ENCODE peak calls at places on chromosomes 5 and 9, in six cellular contexts. Z is heart left ventricle, V is testis, P is mammary epithelial cell, R is lung, K is esophagus squamous epithelium. G is an unnamed sample.

GRCh38 chr5:96483878-96484277 is 50.8 kb upstream of the PCSK1 start:
- DNase-seq in Z (no peak), V (no peak), P (peak; percentile 41), R (no peak), K (no peak), G (no peak)

GRCh38 chr5:181050016-181050415 is 9.9 kb downstream of the BTNL9 start:
- DNase-seq in Z (no peak), V (no peak), P (no peak), R (no peak), K (no peak), G (no peak)

GRCh38 chr5:147547730-147548129 is 37.9 kb upstream of the DPYSL3 start:
- DNase-seq in Z (no peak), V (no peak), P (no peak), R (no peak), K (no peak), G (no peak)

GRCh38 chr9:89309608-89310485 is 1.1 kb upstream of the CKS2 start:
- DNase-seq in Z (no peak), V (no peak), P (no peak), R (no peak), K (no peak), G (peak; percentile 25)

GRCh38 chr9:34610434-34611206 is 1.3 kb downstream of the RPP25L start:
- DNase-seq in Z (no peak), V (peak; percentile 28), P (no peak), R (no peak), K (no peak), G (peak; percentile 39)

GRCh38 chr5:71810023-71810422 is 90.9 kb downstream of the CARTPT start:
- DNase-seq in Z (no peak), V (no peak), P (no peak), R (no peak), K (no peak), G (no peak)

GRCh38 chr5:132762246-132763000 is 14.6 kb downstream of the SEPTIN8 start:
- DNase-seq in Z (no peak), V (peak; percentile 2), P (no peak), R (no peak), K (no peak), G (no peak)

GRCh38 chr9:109012009-109012875 is 1.1 kb downstream of the CTNNAL1 start:
- DNase-seq in Z (peak; percentile 52), V (peak; percentile 44), P (peak; percentile 98), R (peak; percentile 56), K (no peak), G (peak; percentile 68)

GRCh38 chr9:28031521-28032177 is 458.4 kb upstream of the C9orf72 start:
- DNase-seq in Z (no peak), V (no peak), P (no peak), R (no peak), K (no peak), G (no peak)

GRCh38 chr5:89584339-89584956 is 701.5 kb upstream of the MEF2C start:
- DNase-seq in Z (no peak), V (no peak), P (peak; percentile 88), R (no peak), K (no peak), G (no peak)

GRCh38 chr5:103258957-103259704 is 568 bp downstream of the MACIR start:
- DNase-seq in Z (peak; percentile 45), V (peak; percentile 54), P (peak; percentile 67), R (peak; percentile 63), K (no peak), G (peak; percentile 41)

GRCh38 chr9:15882883-15883282 is 330.0 kb downstream of the CCDC171 start:
- DNase-seq in Z (no peak), V (no peak), P (no peak), R (no peak), K (no peak), G (no peak)

GRCh38 chr5:24162343-24162742 is 482.4 kb downstream of the CDH10 start:
- DNase-seq in Z (no peak), V (no peak), P (peak; percentile 48), R (no peak), K (no peak), G (no peak)

GRCh38 chr9:92094655-92095054 is 20.6 kb downstream of the SPTLC1 start:
- DNase-seq in Z (no peak), V (no peak), P (no peak), R (no peak), K (no peak), G (no peak)

GRCh38 chr9:130860458-130861316 is 25.6 kb downstream of the ABL1 start:
- DNase-seq in Z (peak; percentile 83), V (peak; percentile 79), P (no peak), R (peak; percentile 78), K (no peak), G (peak; percentile 82)

GRCh38 chr5:140126315-140127012 is 727 bp downstream of the IGIP start:
- DNase-seq in Z (no peak), V (no peak), P (no peak), R (no peak), K (no peak), G (no peak)

GRCh38 chr9:70933318-70933717 is 188.1 kb downstream of the TRPM3 start:
- DNase-seq in Z (no peak), V (no peak), P (no peak), R (no peak), K (no peak), G (no peak)

GRCh38 chr9:128705051-128705965 is 3.0 kb downstream of the PKN3 start:
- DNase-seq in Z (no peak), V (no peak), P (no peak), R (no peak), K (no peak), G (peak; percentile 8)

GRCh38 chr5:123530728-123531127 is 18.8 kb downstream of the CSNK1G3 start:
- DNase-seq in Z (no peak), V (no peak), P (no peak), R (no peak), K (no peak), G (no peak)

GRCh38 chr9:106019702-106020101 is 325.4 kb downstream of the TMEM38B start:
- DNase-seq in Z (no peak), V (no peak), P (no peak), R (no peak), K (no peak), G (no peak)

GRCh38 chr9:32986971-32987370 is 14.5 kb downstream of the APTX start:
- DNase-seq in Z (no peak), V (no peak), P (peak; percentile 5), R (no peak), K (no peak), G (no peak)

GRCh38 chr9:237858-238345 is 23.2 kb downstream of the DOCK8 start:
- DNase-seq in Z (no peak), V (no peak), P (no peak), R (no peak), K (no peak), G (no peak)

GRCh38 chr9:68999393-69000105 is 14.4 kb downstream of the PRKACG start:
- DNase-seq in Z (peak; percentile 70), V (peak; percentile 76), P (peak; percentile 54), R (peak; percentile 59), K (no peak), G (peak; percentile 24)
- TF ChIP-seq CTCF in Z (peak; percentile 72), V (peak; percentile 68), P (peak; percentile 90), R (peak; percentile 73), K (peak; percentile 79), G (peak; percentile 28)

GRCh38 chr5:176700239-176700847 is 53.1 kb downstream of the TSPAN17 start:
- DNase-seq in Z (no peak), V (peak; percentile 25), P (no peak), R (no peak), K (no peak), G (no peak)

GRCh38 chr5:176702952-176703641 is 55.8 kb downstream of the TSPAN17 start:
- DNase-seq in Z (no peak), V (no peak), P (no peak), R (no peak), K (no peak), G (no peak)

GRCh38 chr5:176704817-176705216 is 57.5 kb downstream of the TSPAN17 start:
- DNase-seq in Z (no peak), V (no peak), P (no peak), R (no peak), K (no peak), G (no peak)

GRCh38 chr5:176704355-176704754 is 57.1 kb downstream of the TSPAN17 start:
- DNase-seq in Z (no peak), V (no peak), P (no peak), R (no peak), K (no peak), G (no peak)
- H3K27me3 ChIP-seq in Z (peaks cover 51% of the 10 kb centered on the region), V (no peaks in the 10 kb centered on the region), P (no peaks in the 10 kb centered on the region), R (peaks cover 5% of the 10 kb centered on the region), K (no peaks in the 10 kb centered on the region), G (no peaks in the 10 kb centered on the region)

GRCh38 chr5:65126192-65126591 is 355.5 kb downstream of the ADAMTS6 start:
- DNase-seq in Z (no peak), V (no peak), P (no peak), R (no peak), K (no peak), G (no peak)

GRCh38 chr5:65126670-65127069 is 355.1 kb downstream of the ADAMTS6 start:
- DNase-seq in Z (no peak), V (no peak), P (no peak), R (no peak), K (no peak), G (no peak)

GRCh38 chr5:65128226-65128625 is 353.5 kb downstream of the ADAMTS6 start:
- DNase-seq in Z (no peak), V (no peak), P (no peak), R (no peak), K (no peak), G (no peak)

GRCh38 chr5:65125681-65126080 is 356.0 kb downstream of the ADAMTS6 start:
- DNase-seq in Z (no peak), V (no peak), P (no peak), R (no peak), K (no peak), G (no peak)

GRCh38 chr5:65127181-65127901 is 354.4 kb downstream of the ADAMTS6 start:
- DNase-seq in Z (no peak), V (no peak), P (no peak), R (no peak), K (no peak), G (no peak)
- H3K27ac ChIP-seq in Z (no peak overlapping the region), V (no peak overlapping the region), P (no peak overlapping the region), R (no peak overlapping the region), K (peak overlapping the region; percentile 69), G (peak overlapping the region; percentile 43)

GRCh38 chr9:93541005-93541404 is 35.4 kb upstream of the PHF2 start:
- DNase-seq in Z (no peak), V (no peak), P (no peak), R (no peak), K (no peak), G (no peak)

GRCh38 chr9:93536167-93536566 is 40.2 kb upstream of the PHF2 start:
- DNase-seq in Z (no peak), V (no peak), P (no peak), R (no peak), K (no peak), G (no peak)

GRCh38 chr9:93533863-93534262 is 42.5 kb upstream of the PHF2 start:
- DNase-seq in Z (no peak), V (no peak), P (no peak), R (no peak), K (no peak), G (no peak)

GRCh38 chr9:93540305-93540704 is 36.1 kb upstream of the PHF2 start:
- DNase-seq in Z (no peak), V (no peak), P (no peak), R (no peak), K (no peak), G (no peak)

DNA sequence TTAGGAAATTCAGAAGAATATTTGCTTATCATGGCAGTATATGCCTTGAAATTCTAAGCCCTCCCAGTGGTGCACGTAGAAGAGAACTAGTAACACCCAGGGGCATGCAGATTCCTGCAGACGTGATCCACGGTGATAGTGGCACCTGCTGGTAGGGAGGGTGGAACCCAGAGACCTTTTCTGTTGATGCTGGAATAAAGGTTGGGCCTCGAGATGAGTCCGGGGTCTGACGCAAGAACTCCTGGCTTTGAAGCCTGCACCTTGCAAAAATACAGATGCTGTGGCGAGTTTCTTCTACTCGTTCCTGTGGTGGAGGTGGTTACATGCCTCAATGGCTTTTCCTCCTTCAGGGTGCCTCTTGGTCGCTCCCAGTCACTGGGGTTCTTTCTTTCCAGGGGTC is 39.5 kb upstream of the PHF2 start:
- DNase-seq in Z (no peak), V (no peak), P (no peak), R (no peak), K (no peak), G (no peak)
- TF ChIP-seq CTCF in Z (no peak), V (no peak), P (no peak), R (no peak), K (no peak), G (no peak)